ENCODE peak calls at places on chromosomes 7 and 10, in six cellular contexts. N is fibroblast of lung, H is GM23248, P is HCT116, R is IMR-90, E is neural progenitor cell. M is an unnamed sample.

GRCh38 chr7:117216436-117217069 is 106.3 kb downstream of the WNT2 start:
- DNase-seq in H (no peak), E (peak; percentile 9), N (no peak), P (no peak), R (no peak), M (no peak)

GRCh38 chr10:24133839-24134238 is 75.1 kb upstream of the KIAA1217 start:
- DNase-seq in N (no peak), P (no peak), H (no peak), R (no peak), E (no peak), M (no peak)

GRCh38 chr10:48417374-48417773 is 110.9 kb downstream of the MAPK8 start:
- DNase-seq in N (no peak), H (no peak), R (no peak), E (no peak), P (no peak), M (no peak)

GRCh38 chr10:81367132-81367531 is 507.9 kb upstream of the NRG3 start:
- DNase-seq in E (peak; percentile 4), N (no peak), R (no peak), H (no peak), P (no peak), M (no peak)

GRCh38 chr10:47340613-47341170 is 7.5 kb upstream of the RBP3 start:
- DNase-seq in E (peak; percentile 49), H (peak; percentile 59), N (peak; percentile 19), R (peak; percentile 60), P (peak; percentile 48), M (peak; percentile 56)

GRCh38 chr7:151085691-151086620 is at the start of gene AGAP3:
- DNase-seq in P (peak; percentile 67), E (peak; percentile 95), R (peak; percentile 70), N (peak; percentile 80), H (peak; percentile 84), M (no peak)

GRCh38 chr7:40640566-40640965 is 505.8 kb downstream of the SUGCT start:
- DNase-seq in N (peak; percentile 55), R (peak; percentile 49), H (no peak), E (no peak), P (no peak), M (no peak)

GRCh38 chr7:150969483-150969874 is 8.6 kb downstream of the KCNH2 start:
- DNase-seq in E (no peak), H (no peak), N (no peak), R (no peak), P (no peak), M (no peak)

GRCh38 chr10:44571701-44572100 is 186.8 kb upstream of the CXCL12 start:
- DNase-seq in E (no peak), R (peak; percentile 63), P (no peak), N (peak; percentile 70), H (peak; percentile 57), M (no peak)

GRCh38 chr10:11403116-11403515 is 208.3 kb downstream of the USP6NL start:
- DNase-seq in N (no peak), E (no peak), P (no peak), R (no peak), H (no peak), M (no peak)

GRCh38 chr7:136874393-136875032 is 6.1 kb downstream of the CHRM2 start:
- DNase-seq in H (peak; percentile 42), E (peak; percentile 54), P (peak; percentile 2), R (peak; percentile 73), N (peak; percentile 34), M (no peak)

GRCh38 chr7:155709453-155709852 is 65.0 kb downstream of the RBM33 start:
- DNase-seq in P (no peak), H (no peak), N (no peak), R (no peak), E (no peak), M (no peak)

GRCh38 chr7:106568680-106569499 is 92.1 kb downstream of the CCDC71L start:
- DNase-seq in H (peak; percentile 82), P (peak; percentile 52), N (peak; percentile 63), R (peak; percentile 85), E (no peak), M (peak; percentile 13)

GRCh38 chr7:28036748-28037147 is 143.8 kb downstream of the JAZF1 start:
- DNase-seq in E (no peak), N (peak; percentile 53), H (peak; percentile 56), R (no peak), P (no peak), M (no peak)

GRCh38 chr10:108037061-108037460 is 872.6 kb upstream of the SORCS1 start:
- DNase-seq in P (no peak), N (no peak), E (no peak), R (no peak), H (no peak), M (no peak)

GRCh38 chr10:69640196-69640980 is 10.3 kb downstream of the FAM241B start:
- DNase-seq in P (no peak), H (peak; percentile 18), N (no peak), R (no peak), E (no peak), M (no peak)

GRCh38 chr10:11678074-11678793 is 63.9 kb upstream of the ECHDC3 start:
- DNase-seq in H (peak; percentile 66), R (no peak), E (no peak), N (peak; percentile 50), P (no peak), M (no peak)

GRCh38 chr7:23721456-23721855 is 11.4 kb downstream of the STK31 start:
- DNase-seq in E (no peak), N (no peak), R (no peak), H (no peak), P (no peak), M (no peak)

GRCh38 chr10:43254199-43254730 is 12.6 kb downstream of the RASGEF1A start:
- DNase-seq in N (no peak), R (no peak), P (no peak), H (no peak), E (no peak), M (no peak)

GRCh38 chr7:113289140-113289740 is 170.9 kb upstream of the SMIM30 start:
- DNase-seq in N (peak; percentile 53), H (peak; percentile 79), E (peak; percentile 66), R (peak; percentile 71), P (peak; percentile 51), M (no peak)

GRCh38 chr7:85866540-85866939 is 679.7 kb upstream of the SEMA3D start:
- DNase-seq in P (no peak), H (no peak), R (no peak), E (no peak), N (no peak), M (no peak)

GRCh38 chr7:106187613-106188350 is 75.7 kb upstream of the SYPL1 start:
- DNase-seq in E (no peak), N (peak; percentile 53), H (no peak), P (no peak), R (peak; percentile 26), M (no peak)

GRCh38 chr7:42691030-42691639 is 220.7 kb downstream of the C7orf25 start:
- DNase-seq in H (peak; percentile 74), N (peak; percentile 51), R (peak; percentile 39), P (peak; percentile 10), E (peak; percentile 79), M (no peak)

DNA sequence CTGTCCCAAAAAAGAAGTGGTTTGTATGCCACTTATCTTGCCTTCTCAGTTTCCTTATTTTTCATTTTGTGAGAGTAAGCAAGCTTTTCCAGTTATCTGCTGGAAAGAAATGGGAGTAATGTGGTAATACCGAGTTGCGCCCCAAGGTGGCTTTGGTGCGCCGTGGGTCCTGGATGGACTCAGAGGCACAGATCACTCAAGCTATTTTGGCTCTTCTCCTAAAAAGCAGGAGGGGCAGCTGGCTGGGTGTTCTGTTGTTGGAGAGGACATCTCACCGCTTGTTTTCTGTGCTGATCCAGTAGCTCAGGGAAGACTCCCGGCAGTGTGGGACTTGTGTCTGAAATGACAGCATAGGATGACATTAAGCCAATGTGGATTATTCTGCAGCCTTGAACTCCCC is 16.4 kb downstream of the PRKRIP1 start:
- DNase-seq in P (no peak), N (peak; percentile 23), R (peak; percentile 13), H (peak; percentile 61), E (peak; percentile 38), M (no peak)
- H3K4me2 ChIP-seq in P (no peak overlapping the region), N (no peak overlapping the region), R (no peak overlapping the region), H (no peak overlapping the region), E (no peak overlapping the region), M (no peak overlapping the region)

DNA sequence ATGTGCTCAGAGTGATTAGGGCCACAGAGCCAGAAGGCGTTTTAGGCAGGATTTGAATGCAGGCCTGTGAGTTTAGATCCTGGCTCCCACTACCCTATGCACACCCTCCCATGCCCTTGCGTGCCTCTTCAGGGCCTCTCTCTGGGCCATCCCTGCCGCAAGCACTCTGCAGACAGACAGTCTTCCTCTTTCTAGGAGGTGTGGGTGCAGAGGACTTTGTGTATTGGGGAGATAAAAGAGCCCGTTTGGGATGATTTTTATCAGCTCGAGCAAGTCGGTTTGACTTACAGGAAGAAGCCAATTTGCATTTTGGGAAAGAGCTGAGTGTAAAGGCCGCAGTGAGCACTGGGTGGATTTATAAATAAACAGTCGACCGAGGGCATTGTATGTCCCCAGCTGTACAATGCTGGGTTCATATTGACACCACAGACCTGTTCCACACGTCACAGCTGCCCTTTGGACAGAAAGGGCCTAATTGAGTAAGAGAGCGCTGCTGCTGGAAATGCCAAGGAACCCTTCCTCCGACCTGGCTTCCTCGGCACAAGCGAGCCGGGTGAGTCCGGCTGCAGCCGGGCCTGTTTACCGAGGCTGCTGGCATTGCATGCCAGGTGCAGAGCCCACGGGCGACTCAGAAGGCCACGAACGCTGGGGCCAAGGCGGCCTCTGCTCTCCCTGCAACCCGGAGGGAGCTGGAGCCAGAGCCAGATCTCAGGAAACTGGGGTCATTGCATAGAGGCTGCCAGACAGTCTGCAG is 25.1 kb downstream of the ZMIZ1 start:
- DNase-seq in P (no peak), N (peak; percentile 75), R (peak; percentile 81), E (no peak), H (no peak), M (no peak)
- H2AFZ ChIP-seq in P (no peak overlapping the region), N (no peak overlapping the region), R (peak overlapping the region; percentile 13), E (no peak overlapping the region), H (no peak overlapping the region), M (no peak overlapping the region)

DNA sequence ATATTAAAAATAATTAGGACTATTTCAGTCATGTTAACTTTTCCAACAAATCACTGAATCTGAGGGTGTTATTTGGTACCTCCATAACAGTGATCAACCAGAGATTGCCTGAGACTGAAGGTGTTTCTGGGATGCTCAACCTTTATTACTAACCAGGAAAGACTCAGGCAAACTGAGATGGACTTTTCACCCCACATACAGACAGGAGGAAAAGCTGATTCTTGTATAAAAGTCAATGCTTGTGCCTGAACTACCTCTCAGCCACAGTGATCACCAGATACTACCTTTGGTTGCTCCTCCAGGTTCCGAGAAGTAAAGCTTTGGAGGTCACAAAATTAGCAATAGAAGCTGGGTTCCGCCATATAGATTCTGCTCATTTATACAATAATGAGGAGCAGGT is 1.9 kb downstream of the AKR1C3 start:
- DNase-seq in N (no peak), H (no peak), P (no peak), E (no peak), R (no peak), M (no peak)
- H3K4me2 ChIP-seq in N (no peak overlapping the region), H (peak overlapping the region; percentile 97), P (no peak overlapping the region), E (no peak overlapping the region), R (no peak overlapping the region), M (no peak overlapping the region)

DNA sequence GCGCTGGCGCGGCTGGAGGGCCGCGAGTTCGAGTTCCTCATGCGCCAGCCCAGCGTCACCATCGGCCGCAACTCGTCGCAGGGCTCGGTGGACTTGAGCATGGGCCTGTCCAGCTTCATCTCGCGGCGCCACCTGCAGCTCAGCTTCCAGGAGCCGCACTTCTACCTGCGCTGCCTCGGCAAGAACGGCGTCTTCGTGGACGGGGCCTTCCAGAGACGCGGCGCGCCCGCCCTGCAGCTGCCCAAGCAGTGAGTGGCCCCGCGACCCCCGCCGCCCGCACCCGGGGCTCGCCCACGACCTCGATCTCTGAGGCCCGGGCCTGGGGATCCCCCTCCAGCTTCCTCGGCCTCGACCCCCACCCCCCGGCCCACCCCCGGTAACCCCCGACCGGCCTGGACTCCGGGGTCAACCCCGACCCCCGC is 537 bp downstream of the FOXK1 start:
- DNase-seq in R (peak; percentile 47), H (peak; percentile 69), N (peak; percentile 60), P (no peak), E (no peak), M (no peak)
- H2AFZ ChIP-seq in R (peak overlapping the region; percentile 77), H (no peak overlapping the region), N (no peak overlapping the region), P (no peak overlapping the region), E (no peak overlapping the region), M (peak overlapping the region; percentile 46)